ENCODE peak calls at places on chromosomes 16 and 17, in five cellular contexts. C is WTC11, B is HepG2, W is GM12878, F is K562. M is an unnamed sample.

GRCh38 chr17:17205368-17206148 is 575 bp downstream of the PLD6 start:
- DNase-seq in C (peak), W (peak), B (peak), F (peak), M (peak)

GRCh38 chr16:12538667-12539081 is 265.0 kb downstream of the CPPED1 start:
- DNase-seq in F (no peak), W (no peak), B (no peak), C (no peak), M (no peak)

GRCh38 chr17:60604686-60605334 is 4.8 kb downstream of the PPM1D start:
- DNase-seq in C (no peak), F (no peak), W (no peak), B (no peak), M (no peak)

GRCh38 chr17:80791758-80792284 is 199.8 kb upstream of the CHMP6 start:
- DNase-seq in C (no peak), F (peak), B (peak), W (no peak), M (no peak)

GRCh38 chr16:62068747-62069146 is 32.5 kb upstream of the CDH8 start:
- DNase-seq in F (peak), W (no peak), B (peak), C (no peak), M (peak)

GRCh38 chr16:73616186-73616585 is 568.3 kb upstream of the ZFHX3 start:
- DNase-seq in B (no peak), W (no peak), F (peak), C (no peak), M (peak)

GRCh38 chr16:55389426-55390073 is 65.5 kb downstream of the IRX6 start:
- DNase-seq in W (no peak), F (no peak), B (no peak), C (no peak), M (no peak)

GRCh38 chr16:84196727-84197486 is 6.0 kb downstream of the ADAD2 start:
- DNase-seq in W (no peak), C (no peak), F (no peak), B (no peak), M (no peak)

GRCh38 chr16:15592324-15592723 is 50.6 kb downstream of the MARF1 start:
- DNase-seq in B (no peak), F (no peak), C (no peak), W (no peak), M (no peak)

GRCh38 chr17:79794659-79795511 is 2.0 kb downstream of the CBX8 start:
- DNase-seq in B (no peak), W (no peak), F (no peak), C (peak), M (peak)

GRCh38 chr16:49547448-49547847 is 173.8 kb downstream of the C16orf78 start:
- DNase-seq in F (no peak), W (no peak), C (no peak), B (no peak), M (no peak)

GRCh38 chr16:2969545-2970521 is 685 bp downstream of the PAQR4 start:
- DNase-seq in W (no peak), B (peak), C (peak), F (peak), M (peak)

GRCh38 chr17:7435676-7436555 is 681 bp downstream of the TMEM102 start:
- DNase-seq in F (peak), B (no peak), C (peak), W (no peak), M (peak)

GRCh38 chr16:75025766-75026165 is 26.9 kb downstream of the ZNRF1 start:
- DNase-seq in F (peak), W (no peak), B (no peak), C (no peak), M (no peak)

GRCh38 chr17:7838291-7839075 is 4.5 kb downstream of the KDM6B start:
- DNase-seq in F (peak), C (no peak), W (no peak), B (peak), M (peak)

GRCh38 chr16:85286066-85286712 is 173.9 kb upstream of the CIBAR2 start:
- DNase-seq in B (no peak), F (no peak), C (no peak), W (no peak), M (no peak)

GRCh38 chr17:67862614-67863217 is 37.4 kb downstream of the BPTF start:
- DNase-seq in W (no peak), F (no peak), C (no peak), B (no peak), M (peak)

GRCh38 chr17:50511058-50511457 is 2.8 kb downstream of the MYCBPAP start:
- DNase-seq in B (no peak), F (no peak), C (no peak), W (peak), M (no peak)

GRCh38 chr16:1022466-1022865 is 40.9 kb downstream of the SOX8 start:
- DNase-seq in F (no peak), W (no peak), B (no peak), C (no peak), M (no peak)

GRCh38 chr17:66675991-66676371 is 158.9 kb upstream of the CACNG5 start:
- DNase-seq in F (no peak), W (no peak), B (no peak), C (no peak), M (peak)

GRCh38 chr16:84788968-84789371 is 30.8 kb upstream of the CRISPLD2 start:
- DNase-seq in F (no peak), B (no peak), W (no peak), C (no peak), M (no peak)

GRCh38 chr16:77289331-77289809 is 90.2 kb downstream of the SYCE1L start:
- DNase-seq in C (no peak), B (no peak), W (no peak), F (no peak), M (no peak)

GRCh38 chr16:67428146-67428731 is 2.7 kb upstream of the HSD11B2 start:
- DNase-seq in B (peak), C (peak), F (peak), W (no peak), M (peak)

GRCh38 chr16:19463468-19464315 is 46.0 kb downstream of the TMC5 start:
- DNase-seq in C (no peak), W (no peak), B (no peak), F (no peak), M (no peak)

GRCh38 chr16:28179354-28179753 is 32.4 kb downstream of the XPO6 start:
- DNase-seq in C (no peak), F (no peak), W (no peak), B (no peak), M (no peak)

GRCh38 chr16:67386861-67387455 is 6.3 kb downstream of the TPPP3 start:
- DNase-seq in F (no peak), W (no peak), B (no peak), C (no peak), M (no peak)

GRCh38 chr16:89325861-89326471 is 108.5 kb downstream of the ZNF778 start:
- DNase-seq in F (peak), C (peak), B (no peak), W (no peak), M (no peak)

GRCh38 chr16:78684040-78684611 is 584.7 kb downstream of the WWOX start:
- DNase-seq in C (no peak), B (peak), F (no peak), W (no peak), M (no peak)

GRCh38 chr16:31108794-31109558 is 790 bp downstream of the BCKDK start:
- DNase-seq in F (no peak), C (no peak), B (no peak), W (no peak), M (peak)

GRCh38 chr16:1752853-1753252 is 18.5 kb downstream of the NME3 start:
- DNase-seq in B (no peak), W (no peak), C (no peak), F (no peak), M (no peak)

GRCh38 chr17:45992175-45992574 is 6.9 kb upstream of the STH start:
- DNase-seq in W (no peak), C (no peak), B (no peak), F (no peak), M (no peak)

GRCh38 chr16:87881327-87882200 is 12.3 kb upstream of the SLC7A5 start:
- DNase-seq in W (no peak), C (no peak), F (no peak), B (no peak), M (no peak)

GRCh38 chr17:48551206-48551597 is 6.3 kb upstream of the HOXB2 start:
- DNase-seq in B (no peak), F (no peak), C (no peak), W (no peak), M (no peak)

GRCh38 chr16:14334366-14335105 is 263.4 kb downstream of the MRTFB start:
- DNase-seq in B (no peak), C (no peak), W (no peak), F (no peak), M (no peak)

GRCh38 chr16:4663756-4664465 is 29.5 kb upstream of the NUDT16L1 start:
- DNase-seq in C (no peak), F (no peak), B (peak), W (no peak), M (no peak)

GRCh38 chr16:71467810-71468209 is 5.8 kb upstream of the ZNF23 start:
- DNase-seq in B (peak), F (peak), W (no peak), C (peak), M (peak)

GRCh38 chr16:63581560-63581959 is 1540.3 kb downstream of the CDH11 start:
- DNase-seq in B (no peak), W (no peak), C (no peak), F (no peak), M (no peak)
- TF ChIP-seq CREB1 in B (no peak), W (no peak), C (no peak), F (no peak), M (no peak)

DNA sequence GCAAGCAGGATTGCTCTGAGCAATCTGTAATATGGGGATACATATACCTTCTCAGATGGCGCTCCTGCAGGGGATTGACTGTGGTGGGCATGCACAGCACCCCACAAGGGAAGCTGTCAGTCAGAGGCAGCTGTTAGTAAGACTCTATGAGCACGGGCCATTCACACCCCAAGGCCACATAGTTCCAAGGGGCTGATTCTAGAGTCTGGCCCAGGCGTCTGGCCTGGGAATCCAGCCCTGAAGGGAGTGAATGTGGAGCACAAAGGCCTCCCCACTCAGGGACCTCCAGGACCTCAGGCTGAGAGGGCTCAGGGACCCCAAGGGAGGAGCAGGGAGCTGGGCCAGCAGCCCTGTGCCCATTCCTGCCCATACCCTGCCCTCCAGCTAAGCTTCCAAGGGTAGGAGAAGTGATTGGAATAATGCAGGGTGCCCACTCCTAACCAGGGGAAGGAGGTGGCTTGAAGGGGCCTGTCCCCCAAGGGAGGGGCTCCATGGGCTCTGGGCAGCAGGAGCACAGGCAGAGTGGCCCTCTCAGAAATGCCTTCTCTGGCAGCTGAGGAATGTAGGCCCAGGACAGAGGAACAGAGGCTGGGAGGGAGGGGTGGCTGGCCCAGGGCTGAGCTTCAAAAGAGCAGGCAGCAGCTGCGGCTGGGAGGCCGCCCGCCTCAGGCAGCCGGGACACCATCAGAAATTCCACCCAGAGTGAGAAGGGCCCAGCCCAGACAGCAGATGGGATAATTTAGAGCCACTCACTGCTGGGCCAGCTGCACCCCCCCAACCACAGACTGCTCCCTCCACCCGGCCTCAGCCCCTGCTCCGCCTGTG is 48.9 kb upstream of the MRPS23 start:
- DNase-seq in F (no peak), B (peak), W (no peak), C (peak), M (peak)
- TF ChIP-seq CREB1 in F (no peak), B (no peak), W (no peak), C (no peak), M (no peak)

GRCh38 chr17:78175643-78175981 is 7.2 kb downstream of the SYNGR2 start:
- DNase-seq in W (no peak), F (no peak), B (no peak), C (no peak), M (no peak)

GRCh38 chr17:78174332-78174869 is 6.0 kb downstream of the SYNGR2 start:
- DNase-seq in W (no peak), B (no peak), C (no peak), F (no peak), M (no peak)

GRCh38 chr17:78174870-78175642 is 6.7 kb downstream of the SYNGR2 start:
- DNase-seq in F (no peak), B (no peak), C (peak), W (no peak), M (peak)

GRCh38 chr17:78179372-78179771 is 7.5 kb downstream of the TK1 start:
- DNase-seq in F (no peak), W (no peak), B (no peak), C (no peak), M (no peak)

DNA sequence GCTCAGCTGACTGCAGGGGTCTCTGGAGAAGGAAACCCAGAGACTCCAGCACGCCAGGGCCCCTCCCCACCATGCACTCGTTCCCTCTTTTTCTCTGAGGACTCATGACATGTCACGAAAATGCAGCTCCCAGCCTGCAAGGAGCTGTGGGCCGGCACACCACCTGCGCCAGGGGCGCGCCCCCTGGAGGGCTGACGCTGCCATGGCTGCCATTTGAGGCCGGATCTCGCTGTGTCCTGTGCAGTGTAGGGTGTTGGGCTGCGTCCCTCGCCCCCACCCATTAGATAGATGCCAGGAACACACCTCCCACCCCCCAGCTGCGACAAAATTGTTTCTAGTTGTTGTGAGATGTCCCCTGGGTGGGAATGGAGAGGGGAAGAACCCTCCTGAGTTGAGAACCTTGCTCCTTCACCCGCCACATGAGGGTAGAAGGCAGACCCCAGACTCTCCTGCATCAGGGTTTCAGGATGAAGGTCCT is 8.2 kb downstream of the SYNGR2 start:
- DNase-seq in F (peak), W (no peak), B (no peak), C (peak), M (peak)
- TF ChIP-seq CREB1 in F (peak), W (peak), B (no peak), C (no peak), M (peak)

GRCh38 chr17:43753488-43754129 is 5.0 kb downstream of the SOST start:
- DNase-seq in F (peak), W (peak), B (no peak), C (no peak), M (no peak)

GRCh38 chr17:43754947-43755346 is 3.6 kb downstream of the SOST start:
- DNase-seq in B (no peak), F (no peak), C (no peak), W (no peak), M (no peak)

GRCh38 chr17:43756176-43756575 is 2.4 kb downstream of the SOST start:
- DNase-seq in F (no peak), W (no peak), C (no peak), B (no peak), M (no peak)

GRCh38 chr17:43757171-43757660 is 1.4 kb downstream of the SOST start:
- DNase-seq in B (no peak), F (no peak), C (no peak), W (no peak), M (no peak)

DNA sequence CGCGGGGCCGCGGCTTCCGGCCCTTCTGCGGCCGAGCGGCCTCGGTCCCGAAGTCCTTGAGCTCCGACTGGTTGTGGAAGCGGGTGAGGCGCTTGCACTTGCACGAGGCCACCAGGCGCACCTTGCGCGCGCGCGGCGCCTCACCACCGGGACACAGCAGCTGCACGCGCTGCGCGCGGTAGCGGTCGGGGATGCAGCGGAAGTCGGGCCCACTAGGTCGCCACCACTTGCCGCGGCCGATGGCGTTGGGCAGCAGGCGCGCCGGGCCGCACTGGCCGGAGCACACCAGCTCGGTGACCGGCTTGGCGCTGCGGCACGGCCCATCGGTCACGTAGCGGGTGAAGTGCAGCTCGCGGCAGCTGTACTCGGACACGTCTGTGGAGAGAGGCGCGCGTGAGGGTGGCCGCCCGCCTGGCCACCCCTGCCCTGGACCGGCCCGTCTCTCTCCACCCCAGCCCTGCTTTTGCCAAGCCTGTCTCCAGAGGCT is 3.2 kb downstream of the SOST start:
- DNase-seq in C (peak), B (no peak), F (no peak), W (no peak), M (peak)
- TF ChIP-seq CREB1 in C (no peak), B (no peak), F (no peak), W (no peak), M (no peak)

DNA sequence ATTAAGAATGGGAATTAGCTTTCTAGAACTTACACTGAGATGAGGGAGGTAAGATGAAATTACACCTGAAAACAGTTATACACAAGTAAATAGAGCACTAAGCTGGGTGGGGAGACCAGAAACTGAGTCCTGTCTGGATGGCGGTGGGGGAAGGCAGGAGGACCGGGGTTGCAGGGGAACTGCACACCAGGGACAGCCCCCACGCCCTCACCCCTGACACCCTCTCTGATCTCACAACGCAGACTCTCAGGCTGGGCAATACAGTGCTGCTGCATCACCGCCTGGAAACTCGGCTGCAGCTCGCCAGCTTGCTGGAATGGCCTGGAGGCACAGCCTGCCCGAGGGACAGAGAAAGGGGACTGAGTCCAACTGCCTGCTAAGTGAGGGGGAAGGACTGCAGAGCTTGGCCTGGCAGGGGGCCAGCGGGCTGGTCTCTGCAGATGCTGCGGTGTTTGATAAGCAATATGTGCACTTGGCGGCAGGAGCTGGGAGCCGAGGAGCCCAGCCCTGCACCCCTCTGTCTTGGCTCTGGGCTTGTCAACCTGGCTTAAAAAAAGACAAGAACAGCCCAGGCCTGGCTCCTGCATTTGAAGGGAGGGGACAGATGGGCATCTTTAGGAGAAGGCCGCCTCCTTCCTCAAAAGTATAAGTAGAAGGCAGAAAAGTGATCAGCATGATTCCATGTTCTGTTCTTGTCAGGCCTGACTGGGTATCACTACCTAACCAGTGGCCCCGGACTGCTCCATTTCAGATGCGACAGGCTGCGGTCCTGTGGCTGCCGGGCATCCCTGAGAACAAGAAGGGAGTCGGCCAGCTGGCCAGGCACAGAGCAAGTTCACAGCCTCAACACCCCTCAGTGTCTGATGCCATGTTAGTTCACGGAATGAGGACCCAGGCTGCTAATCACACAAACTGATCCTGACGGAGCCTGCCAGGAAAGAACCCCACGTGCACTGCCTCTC is 30.2 kb downstream of the SPHK1 start:
- DNase-seq in F (peak), W (no peak), C (no peak), B (no peak), M (no peak)
- TF ChIP-seq CREB1 in F (no peak), W (no peak), C (no peak), B (no peak), M (no peak)

GRCh38 chr17:30347488-30347887 is 13.6 kb upstream of the TMIGD1 start:
- DNase-seq in B (no peak), C (no peak), F (no peak), W (no peak), M (no peak)
- TF ChIP-seq CREB1 in B (no peak), C (no peak), F (no peak), W (no peak), M (no peak)

GRCh38 chr17:33688771-33689170 is 395.7 kb upstream of the ASIC2 start:
- DNase-seq in F (no peak), C (no peak), B (no peak), W (no peak), M (no peak)

GRCh38 chr17:33687831-33688230 is 394.7 kb upstream of the ASIC2 start:
- DNase-seq in W (no peak), B (no peak), C (no peak), F (no peak), M (no peak)

GRCh38 chr17:33684714-33685113 is 391.6 kb upstream of the ASIC2 start:
- DNase-seq in C (no peak), F (no peak), W (no peak), B (no peak), M (no peak)

GRCh38 chr17:33682622-33683021 is 389.5 kb upstream of the ASIC2 start:
- DNase-seq in B (no peak), W (no peak), C (no peak), F (no peak), M (no peak)

DNA sequence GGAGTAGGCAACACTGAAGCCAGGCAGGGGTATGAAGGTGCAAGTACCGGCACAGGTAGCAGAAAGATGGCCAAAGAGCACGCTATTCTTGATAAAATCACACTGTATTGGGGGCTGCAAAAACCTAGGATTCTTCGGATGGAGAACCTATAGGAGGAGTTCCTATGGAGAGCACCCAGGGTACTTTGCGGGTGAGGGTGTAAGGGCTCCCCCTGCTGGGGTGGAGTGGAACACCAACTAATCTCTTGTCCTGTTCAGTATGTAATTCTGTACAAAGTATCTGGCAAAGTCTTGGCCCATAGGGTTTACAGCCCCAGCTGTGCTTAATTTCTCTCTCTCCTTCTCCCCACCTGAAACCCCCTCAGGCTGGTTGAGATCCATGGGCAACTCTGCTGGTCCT is 393.1 kb upstream of the ASIC2 start:
- DNase-seq in B (no peak), W (no peak), F (peak), C (peak), M (peak)
- TF ChIP-seq CREB1 in B (no peak), W (no peak), F (no peak), C (no peak), M (no peak)